ENCODE peak calls at places on chromosomes 13 and 19, in five cellular contexts. One of them, this sample, is unnamed.
A peak's percentile ranks its signal among the peaks of the same experiment; 100 is the strongest.

GRCh38 chr19:29889702-29890101 is 52.3 kb upstream of the URI1 start:
- DNase-seq in stomach: no peak
- DNase-seq in breast epithelium: no peak
- DNase-seq in sigmoid colon: peak; percentile 36
- DNase-seq in thyroid gland: no peak
- DNase-seq in this sample: no peak

GRCh38 chr19:12496480-12496879 is 11.9 kb upstream of the ZNF709 start:
- DNase-seq in sigmoid colon: no peak
- DNase-seq in thyroid gland: no peak
- DNase-seq in breast epithelium: no peak
- DNase-seq in stomach: no peak
- DNase-seq in this sample: no peak

GRCh38 chr19:40355975-40356680 is 7.6 kb downstream of the PLD3 start:
- DNase-seq in sigmoid colon: no peak
- DNase-seq in thyroid gland: no peak
- DNase-seq in stomach: no peak
- DNase-seq in breast epithelium: no peak
- DNase-seq in this sample: no peak

GRCh38 chr13:42970824-42971669 is 21.0 kb downstream of the EPSTI1 start:
- DNase-seq in breast epithelium: no peak
- DNase-seq in thyroid gland: peak; percentile 36
- DNase-seq in sigmoid colon: no peak
- DNase-seq in stomach: peak; percentile 47
- DNase-seq in this sample: no peak

GRCh38 chr19:10828981-10829821 is 6.8 kb downstream of the TMED1 start:
- DNase-seq in sigmoid colon: no peak
- DNase-seq in thyroid gland: no peak
- DNase-seq in breast epithelium: no peak
- DNase-seq in stomach: no peak
- DNase-seq in this sample: no peak

GRCh38 chr13:33925563-33925962 is 107.6 kb downstream of the RFC3 start:
- DNase-seq in thyroid gland: no peak
- DNase-seq in breast epithelium: no peak
- DNase-seq in sigmoid colon: no peak
- DNase-seq in stomach: no peak
- DNase-seq in this sample: no peak

GRCh38 chr13:62626771-62627170 is 1211.1 kb upstream of the PCDH20 start:
- DNase-seq in stomach: no peak
- DNase-seq in sigmoid colon: no peak
- DNase-seq in breast epithelium: no peak
- DNase-seq in thyroid gland: no peak
- DNase-seq in this sample: no peak

GRCh38 chr19:6737873-6738725 is 719 bp upstream of the GPR108 start:
- DNase-seq in breast epithelium: peak; percentile 82
- DNase-seq in sigmoid colon: peak; percentile 100
- DNase-seq in thyroid gland: peak; percentile 99
- DNase-seq in stomach: peak; percentile 99
- DNase-seq in this sample: peak; percentile 92

GRCh38 chr19:40590464-40591265 is 10.5 kb upstream of the LTBP4 start:
- DNase-seq in sigmoid colon: no peak
- DNase-seq in breast epithelium: no peak
- DNase-seq in stomach: no peak
- DNase-seq in thyroid gland: no peak
- DNase-seq in this sample: no peak

GRCh38 chr13:28527629-28528028 is 32.7 kb upstream of the FLT1 start:
- DNase-seq in sigmoid colon: no peak
- DNase-seq in thyroid gland: no peak
- DNase-seq in stomach: no peak
- DNase-seq in breast epithelium: no peak
- DNase-seq in this sample: no peak

GRCh38 chr13:71169125-71169524 is 697.9 kb downstream of the DACH1 start:
- DNase-seq in breast epithelium: no peak
- DNase-seq in stomach: no peak
- DNase-seq in sigmoid colon: no peak
- DNase-seq in thyroid gland: no peak
- DNase-seq in this sample: no peak

GRCh38 chr19:6087074-6087506 is 23.2 kb downstream of the RFX2 start:
- DNase-seq in thyroid gland: no peak
- DNase-seq in breast epithelium: no peak
- DNase-seq in sigmoid colon: no peak
- DNase-seq in stomach: no peak
- DNase-seq in this sample: no peak

GRCh38 chr19:35281303-35281702 is 1.0 kb upstream of the HAMP start:
- DNase-seq in stomach: no peak
- DNase-seq in thyroid gland: no peak
- DNase-seq in sigmoid colon: no peak
- DNase-seq in breast epithelium: no peak
- DNase-seq in this sample: no peak

GRCh38 chr13:51833980-51834379 is 11.0 kb downstream of the TMEM272 start:
- DNase-seq in sigmoid colon: no peak
- DNase-seq in breast epithelium: no peak
- DNase-seq in stomach: no peak
- DNase-seq in thyroid gland: no peak
- DNase-seq in this sample: no peak

GRCh38 chr19:51127755-51128154 is 3.0 kb downstream of the SIGLEC9 start:
- DNase-seq in sigmoid colon: peak; percentile 79
- DNase-seq in stomach: no peak
- DNase-seq in breast epithelium: no peak
- DNase-seq in thyroid gland: no peak
- DNase-seq in this sample: peak; percentile 23
- TF ChIP-seq POLR2A in sigmoid colon: no peak
- TF ChIP-seq POLR2A in stomach: no peak
- TF ChIP-seq POLR2A in breast epithelium: no peak
- TF ChIP-seq POLR2A in thyroid gland: no peak
- TF ChIP-seq POLR2A in this sample: peak; percentile 39

GRCh38 chr19:19527371-19527656 is 1.4 kb upstream of the YJEFN3 start:
- DNase-seq in sigmoid colon: no peak
- DNase-seq in thyroid gland: no peak
- DNase-seq in breast epithelium: no peak
- DNase-seq in stomach: no peak
- DNase-seq in this sample: no peak

GRCh38 chr19:19528721-19529490 is at the start of gene YJEFN3:
- DNase-seq in sigmoid colon: no peak
- DNase-seq in breast epithelium: no peak
- DNase-seq in stomach: no peak
- DNase-seq in thyroid gland: no peak
- DNase-seq in this sample: no peak

GRCh38 chr19:19525611-19526380 is 2.9 kb upstream of the YJEFN3 start:
- DNase-seq in thyroid gland: peak; percentile 63
- DNase-seq in stomach: no peak
- DNase-seq in breast epithelium: no peak
- DNase-seq in sigmoid colon: no peak
- DNase-seq in this sample: no peak

GRCh38 chr19:19527674-19528625 is 761 bp upstream of the YJEFN3 start:
- DNase-seq in stomach: no peak
- DNase-seq in sigmoid colon: no peak
- DNase-seq in breast epithelium: no peak
- DNase-seq in thyroid gland: no peak
- DNase-seq in this sample: no peak

DNA sequence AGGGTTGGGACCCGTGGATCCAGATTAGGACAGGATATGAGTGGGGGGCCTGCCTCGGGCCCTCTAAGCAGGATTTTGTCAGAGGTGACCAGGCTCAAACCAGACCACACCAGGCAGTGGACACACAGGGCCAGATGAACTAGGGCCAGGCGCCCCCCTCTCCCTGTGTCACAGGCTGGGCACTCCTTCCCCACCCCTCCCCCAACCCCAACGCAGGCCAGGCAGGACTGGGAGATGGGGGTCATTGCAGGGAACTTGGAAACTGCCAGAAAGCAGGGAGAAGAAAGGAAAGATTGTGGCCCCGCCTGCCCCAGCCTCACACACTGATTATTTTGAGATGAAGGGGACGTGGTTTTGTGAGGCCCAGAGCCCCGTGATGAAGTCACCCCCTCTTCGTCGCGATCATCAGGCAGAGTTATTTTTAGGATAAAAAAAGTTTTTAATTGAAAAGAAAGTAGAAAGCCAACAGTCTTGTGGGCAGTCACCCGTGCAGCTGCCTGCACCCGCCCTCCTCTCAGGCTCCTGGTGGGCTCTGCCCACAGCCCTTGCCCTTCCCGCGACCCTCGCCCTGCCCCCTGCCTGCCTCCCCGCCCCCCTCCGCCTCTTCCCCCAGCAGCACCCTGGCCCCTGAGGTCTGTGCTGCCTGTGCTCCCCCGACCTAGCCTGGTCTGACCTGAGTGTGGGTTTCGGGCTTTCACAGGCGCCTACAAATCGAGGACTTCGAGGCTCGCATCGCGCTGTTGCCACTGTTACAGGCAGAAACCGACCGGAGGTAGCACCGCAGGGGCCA is 1.9 kb upstream of the YJEFN3 start:
- DNase-seq in thyroid gland: peak; percentile 56
- DNase-seq in sigmoid colon: no peak
- DNase-seq in breast epithelium: no peak
- DNase-seq in stomach: no peak
- DNase-seq in this sample: no peak
- TF ChIP-seq POLR2A in thyroid gland: no peak
- TF ChIP-seq POLR2A in sigmoid colon: no peak
- TF ChIP-seq POLR2A in breast epithelium: no peak
- TF ChIP-seq POLR2A in stomach: no peak
- TF ChIP-seq POLR2A in this sample: no peak

DNA sequence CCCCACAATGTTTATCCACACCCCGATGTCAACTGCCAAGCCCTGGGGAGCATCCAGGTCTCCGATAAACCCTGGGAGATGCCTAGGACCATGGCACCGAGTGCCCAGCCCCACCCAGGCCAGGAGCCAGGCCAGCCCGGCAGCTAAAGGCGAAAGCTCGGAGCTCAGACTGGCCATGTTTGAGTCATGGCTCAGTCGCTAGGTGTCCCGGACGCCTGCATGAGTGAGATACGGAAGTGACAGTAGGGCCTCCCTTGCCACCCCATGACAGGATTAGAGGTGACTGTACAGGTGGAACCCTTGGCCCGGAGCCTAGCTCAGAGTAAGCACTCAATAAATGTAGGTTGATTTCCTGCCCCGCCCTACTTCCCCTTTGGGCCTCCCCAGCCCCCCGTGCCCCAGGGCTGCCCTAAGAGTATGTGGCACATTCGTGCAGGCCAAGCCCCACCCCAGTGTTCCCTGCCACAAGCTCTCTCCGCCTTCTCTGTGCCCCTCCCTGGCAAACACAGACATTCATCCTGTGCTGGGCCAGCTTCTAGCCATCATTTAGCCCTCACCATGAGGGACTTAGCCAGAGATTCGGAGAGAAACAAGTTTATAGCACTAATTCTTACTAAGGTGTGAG is 5.8 kb upstream of the TPM4 start:
- DNase-seq in thyroid gland: peak; percentile 42
- DNase-seq in stomach: peak; percentile 92
- DNase-seq in sigmoid colon: peak; percentile 86
- DNase-seq in breast epithelium: peak; percentile 91
- DNase-seq in this sample: no peak
- TF ChIP-seq POLR2A in thyroid gland: no peak
- TF ChIP-seq POLR2A in stomach: no peak
- TF ChIP-seq POLR2A in sigmoid colon: no peak
- TF ChIP-seq POLR2A in breast epithelium: peak; percentile 27
- TF ChIP-seq POLR2A in this sample: no peak

DNA sequence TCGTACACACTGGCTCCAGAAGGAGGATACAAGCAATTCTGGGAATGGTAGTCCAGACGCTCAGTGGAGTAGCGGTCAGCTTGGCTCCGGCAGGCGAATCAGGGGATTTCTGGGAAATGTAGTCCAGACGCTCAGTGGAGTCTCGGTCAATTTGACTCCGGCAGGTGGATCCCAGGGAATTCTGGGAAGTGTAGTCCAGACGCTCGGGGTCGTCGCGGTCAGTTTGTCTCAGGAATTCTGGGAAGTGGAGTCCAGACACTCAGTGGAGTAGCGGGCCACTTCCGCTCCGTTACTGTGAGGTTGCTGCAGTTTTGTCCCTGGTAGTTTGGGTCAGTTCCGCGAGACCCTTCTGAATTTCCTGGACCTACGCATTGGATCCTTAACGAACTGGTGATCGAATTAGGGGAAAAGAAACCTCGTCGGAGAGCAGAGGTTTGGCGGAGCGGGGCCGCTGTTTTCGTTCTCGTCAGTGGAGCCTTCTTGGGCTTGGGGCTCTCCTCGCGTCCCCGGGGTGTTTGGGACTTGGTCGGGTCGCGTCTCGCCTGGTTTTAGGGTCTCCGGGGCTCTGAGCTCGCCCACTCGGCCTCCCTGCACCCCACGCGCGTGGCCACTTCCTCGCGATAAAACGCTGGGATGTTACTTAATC is at the start of gene ZNF225:
- DNase-seq in thyroid gland: peak; percentile 96
- DNase-seq in stomach: peak; percentile 95
- DNase-seq in breast epithelium: peak; percentile 97
- DNase-seq in sigmoid colon: peak; percentile 98
- DNase-seq in this sample: peak; percentile 98
- TF ChIP-seq POLR2A in thyroid gland: peak; percentile 45
- TF ChIP-seq POLR2A in stomach: no peak
- TF ChIP-seq POLR2A in breast epithelium: no peak
- TF ChIP-seq POLR2A in sigmoid colon: no peak
- TF ChIP-seq POLR2A in this sample: no peak

DNA sequence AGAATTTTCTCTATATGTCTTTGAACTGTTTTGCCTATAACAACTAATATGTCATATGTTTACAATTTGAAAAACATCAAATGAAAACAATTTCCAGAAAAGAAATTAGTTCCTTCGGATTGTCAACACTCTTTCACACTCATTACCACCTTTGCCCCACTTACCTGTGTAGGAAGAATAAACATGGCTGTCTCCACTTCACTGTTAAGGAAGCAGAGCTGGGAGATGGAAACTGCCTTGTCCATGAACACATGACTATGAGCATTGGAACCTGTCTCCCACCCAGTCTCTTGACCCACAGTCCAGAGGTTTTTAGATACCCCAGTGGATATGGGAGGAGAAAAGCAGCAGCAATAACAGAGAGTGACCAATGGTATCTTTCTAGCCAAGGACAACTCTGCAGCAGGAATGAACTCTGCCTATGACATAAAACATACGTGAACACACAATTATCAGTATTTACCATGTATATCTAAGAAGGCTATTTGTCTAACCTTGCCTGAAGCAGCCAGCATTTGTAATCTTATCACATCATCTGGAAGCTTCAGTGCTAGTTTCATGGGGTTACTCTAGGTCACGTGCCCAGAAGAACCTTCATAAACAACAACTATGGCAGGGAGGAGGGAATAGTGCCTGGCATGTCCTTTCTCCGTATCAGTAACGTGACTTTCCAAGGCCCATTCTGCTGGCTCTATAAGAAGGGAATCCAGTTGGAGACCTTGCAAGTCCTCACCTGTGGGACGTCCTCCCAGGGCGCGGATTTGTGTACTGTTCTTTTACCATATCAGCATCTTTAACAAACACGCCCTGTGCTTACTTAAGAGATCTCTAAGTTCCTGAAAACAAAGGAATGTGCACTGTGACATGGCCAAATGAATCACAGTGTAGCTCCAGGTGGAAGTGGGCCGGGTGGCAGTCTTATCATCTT is 221.7 kb upstream of the UBL3 start:
- DNase-seq in stomach: peak; percentile 92
- DNase-seq in breast epithelium: no peak
- DNase-seq in sigmoid colon: no peak
- DNase-seq in thyroid gland: peak; percentile 26
- DNase-seq in this sample: no peak
- TF ChIP-seq POLR2A in stomach: no peak
- TF ChIP-seq POLR2A in breast epithelium: no peak
- TF ChIP-seq POLR2A in sigmoid colon: no peak
- TF ChIP-seq POLR2A in thyroid gland: no peak
- TF ChIP-seq POLR2A in this sample: no peak

GRCh38 chr13:54394319-54394718 is 1365.7 kb downstream of the OLFM4 start:
- DNase-seq in sigmoid colon: no peak
- DNase-seq in stomach: no peak
- DNase-seq in thyroid gland: no peak
- DNase-seq in breast epithelium: no peak
- DNase-seq in this sample: no peak
- TF ChIP-seq POLR2A in sigmoid colon: no peak
- TF ChIP-seq POLR2A in stomach: no peak
- TF ChIP-seq POLR2A in thyroid gland: no peak
- TF ChIP-seq POLR2A in breast epithelium: no peak
- TF ChIP-seq POLR2A in this sample: no peak

This sample was measured in gastrocnemius medialis.